ENCODE peak calls at places on chromosome 16, in eight cellular contexts. L is heart right ventricle; I is AG08396; G is esophagus squamous epithelium; N is activated naive CD4-positive, alpha-beta T cell; B is endothelial cell; M is mesenchymal stem cell; U is stomach. E is an unnamed sample.

GRCh38 chr16:57601801-57602478 is 26.5 kb upstream of the ADGRG1 start:
- DNase-seq in L (no peak), I (no peak), G (no peak), N (no peak), B (no peak), M (no peak), U (no peak), E (no peak)

GRCh38 chr16:73060948-73061495 is 13.1 kb upstream of the ZFHX3 start:
- DNase-seq in L (no peak), I (no peak), G (no peak), N (no peak), B (no peak), M (peak), U (no peak), E (no peak)

GRCh38 chr16:23898682-23899430 is 63.1 kb downstream of the PRKCB start:
- DNase-seq in L (no peak), I (no peak), G (no peak), N (no peak), B (no peak), M (no peak), U (no peak), E (no peak)

GRCh38 chr16:1794221-1794871 is 841 bp upstream of the IGFALS start:
- DNase-seq in L (no peak), I (no peak), G (no peak), N (no peak), B (no peak), M (no peak), U (peak), E (no peak)

GRCh38 chr16:31696968-31697743 is 169.5 kb downstream of the AHSP start:
- DNase-seq in L (no peak), I (peak), G (no peak), N (no peak), B (no peak), M (peak), U (no peak), E (no peak)

GRCh38 chr16:10609410-10609774 is 29.0 kb upstream of the EMP2 start:
- DNase-seq in L (no peak), I (peak), G (no peak), N (no peak), B (no peak), M (peak), U (no peak), E (no peak)

GRCh38 chr16:69386596-69386995 is 789 bp upstream of the TERF2 start:
- DNase-seq in L (no peak), I (no peak), G (no peak), N (no peak), B (no peak), M (no peak), U (no peak), E (no peak)

GRCh38 chr16:86379505-86379846 is 130.9 kb upstream of the FOXF1 start:
- DNase-seq in L (no peak), I (peak), G (no peak), N (no peak), B (no peak), M (peak), U (no peak), E (no peak)

GRCh38 chr16:86961133-86961720 is 356.0 kb downstream of the C16orf95 start:
- DNase-seq in L (no peak), I (peak), G (no peak), N (no peak), B (no peak), M (no peak), U (no peak), E (no peak)

GRCh38 chr16:30066882-30067583 is 1.5 kb downstream of the ALDOA start:
- DNase-seq in L (peak), I (no peak), G (no peak), N (no peak), B (no peak), M (no peak), U (no peak), E (no peak)

GRCh38 chr16:7745321-7745720 is 412.7 kb downstream of the RBFOX1 start:
- DNase-seq in L (no peak), I (no peak), G (no peak), N (no peak), B (no peak), M (no peak), U (no peak), E (peak)

E was measured in anterior cingulate cortex.